ENCODE peak calls at places on chromosomes 3 and 15, in six cellular contexts. M is GM12878, B is HCT116, P is IMR-90, K is HepG2, N is H1. H is an unnamed sample.

GRCh38 chr15:39564972-39565665 is 15.8 kb upstream of the THBS1 start:
- DNase-seq in M (no peak), B (no peak), P (no peak), K (no peak), N (no peak), H (no peak)

GRCh38 chr3:66577804-66578203 is 77.0 kb upstream of the LRIG1 start:
- DNase-seq in M (no peak), B (no peak), P (no peak), K (no peak), N (no peak), H (no peak)

GRCh38 chr3:129417354-129417753 is 11.1 kb downstream of the EFCAB12 start:
- DNase-seq in M (no peak), B (no peak), P (peak), K (no peak), N (no peak), H (no peak)

GRCh38 chr3:129161860-129162271 is 1.0 kb upstream of the ISY1 start:
- DNase-seq in M (no peak), B (no peak), P (peak), K (peak), N (peak), H (no peak)

GRCh38 chr3:115785782-115786181 is 162.5 kb downstream of the GAP43 start:
- DNase-seq in M (no peak), B (no peak), P (no peak), K (no peak), N (no peak), H (no peak)

GRCh38 chr15:60255390-60255789 is 142.4 kb downstream of the ANXA2 start:
- DNase-seq in M (peak), B (peak), P (no peak), K (peak), N (no peak), H (peak)

GRCh38 chr3:193640165-193640706 is 47.2 kb downstream of the OPA1 start:
- DNase-seq in M (no peak), B (no peak), P (no peak), K (no peak), N (no peak), H (no peak)

GRCh38 chr15:88341653-88342052 is 85.1 kb upstream of the NTRK3 start:
- DNase-seq in M (no peak), B (no peak), P (no peak), K (no peak), N (no peak), H (no peak)

GRCh38 chr15:70111203-70112017 is 13.7 kb upstream of the TLE3 start:
- DNase-seq in M (no peak), B (peak), P (peak), K (no peak), N (peak), H (peak)

GRCh38 chr3:99366663-99367429 is 271.5 kb upstream of the COL8A1 start:
- DNase-seq in M (no peak), B (peak), P (no peak), K (no peak), N (peak), H (no peak)

GRCh38 chr3:169264711-169265110 is 398.8 kb downstream of the MECOM start:
- DNase-seq in M (no peak), B (no peak), P (peak), K (no peak), N (no peak), H (no peak)

GRCh38 chr3:108209579-108209978 is 12.6 kb downstream of the IFT57 start:
- DNase-seq in M (no peak), B (no peak), P (no peak), K (no peak), N (no peak), H (no peak)

GRCh38 chr3:65685621-65686020 is 353.1 kb downstream of the MAGI1 start:
- DNase-seq in M (no peak), B (no peak), P (peak), K (peak), N (no peak), H (no peak)

GRCh38 chr15:47158573-47158972 is 558.7 kb upstream of the SEMA6D start:
- DNase-seq in M (no peak), B (no peak), P (no peak), K (no peak), N (no peak), H (no peak)

GRCh38 chr3:15616053-15616452 is 14.5 kb downstream of the BTD start:
- DNase-seq in M (no peak), B (no peak), P (peak), K (no peak), N (no peak), H (no peak)

GRCh38 chr15:76107169-76107568 is 47.4 kb downstream of the TMEM266 start:
- DNase-seq in M (no peak), B (no peak), P (no peak), K (no peak), N (no peak), H (no peak)

GRCh38 chr3:126322181-126322967 is 34.8 kb downstream of the KLF15 start:
- DNase-seq in M (no peak), B (no peak), P (no peak), K (peak), N (no peak), H (no peak)

GRCh38 chr3:177448987-177449975 is 252.0 kb upstream of the TBL1XR1 start:
- DNase-seq in M (peak), B (no peak), P (peak), K (peak), N (no peak), H (no peak)

GRCh38 chr15:70267879-70268278 is 170.2 kb upstream of the TLE3 start:
- DNase-seq in M (no peak), B (no peak), P (peak), K (no peak), N (no peak), H (no peak)

GRCh38 chr3:126365351-126366274 is 8.4 kb upstream of the KLF15 start:
- DNase-seq in M (no peak), B (no peak), P (no peak), K (no peak), N (no peak), H (no peak)

GRCh38 chr15:60932051-60932915 is 296.8 kb downstream of the RORA start:
- DNase-seq in M (no peak), B (peak), P (peak), K (no peak), N (no peak), H (peak)

GRCh38 chr3:190306513-190307163 is 15.6 kb downstream of the CLDN1 start:
- DNase-seq in M (no peak), B (no peak), P (peak), K (peak), N (no peak), H (peak)

GRCh38 chr3:45499529-45499928 is 95.0 kb upstream of the LIMD1 start:
- DNase-seq in M (no peak), B (peak), P (peak), K (peak), N (no peak), H (peak)

GRCh38 chr3:116444819-116445290 is 432 bp downstream of the LSAMP start:
- DNase-seq in M (no peak), B (no peak), P (no peak), K (no peak), N (peak), H (no peak)

GRCh38 chr3:125141596-125142417 is 70.7 kb downstream of the SLC12A8 start:
- DNase-seq in M (no peak), B (no peak), P (no peak), K (no peak), N (peak), H (no peak)

GRCh38 chr3:128383316-128384235 is 83.1 kb downstream of the DNAJB8 start:
- DNase-seq in M (no peak), B (peak), P (peak), K (peak), N (no peak), H (peak)

GRCh38 chr3:71885001-71885400 is 100.1 kb upstream of the PROK2 start:
- DNase-seq in M (no peak), B (no peak), P (no peak), K (no peak), N (no peak), H (no peak)

GRCh38 chr3:71395927-71396695 is 187.4 kb downstream of the FOXP1 start:
- DNase-seq in M (no peak), B (no peak), P (peak), K (no peak), N (no peak), H (no peak)

GRCh38 chr3:177610677-177611654 is 413.7 kb upstream of the TBL1XR1 start:
- DNase-seq in M (no peak), B (no peak), P (peak), K (peak), N (no peak), H (no peak)

GRCh38 chr3:71127052-71127451 is 456.5 kb downstream of the FOXP1 start:
- DNase-seq in M (no peak), B (no peak), P (no peak), K (no peak), N (no peak), H (no peak)

GRCh38 chr3:36434682-36435426 is 54.5 kb downstream of the STAC start:
- DNase-seq in M (no peak), B (no peak), P (no peak), K (no peak), N (no peak), H (no peak)

GRCh38 chr15:98798375-98798893 is 150.1 kb downstream of the IGF1R start:
- DNase-seq in M (no peak), B (no peak), P (no peak), K (no peak), N (no peak), H (no peak)

GRCh38 chr15:59687831-59688230 is 1.3 kb downstream of the BNIP2 start:
- DNase-seq in M (peak), B (no peak), P (peak), K (peak), N (no peak), H (no peak)

GRCh38 chr3:148735597-148735996 is 37.9 kb downstream of the AGTR1 start:
- DNase-seq in M (no peak), B (no peak), P (no peak), K (no peak), N (no peak), H (no peak)

GRCh38 chr3:22620498-22620897 is 582.6 kb upstream of the UBE2E2 start:
- DNase-seq in M (no peak), B (no peak), P (no peak), K (no peak), N (no peak), H (no peak)

GRCh38 chr15:31606261-31606669 is 279.6 kb downstream of the KLF13 start:
- DNase-seq in M (no peak), B (no peak), P (peak), K (no peak), N (no peak), H (peak)

GRCh38 chr15:57297630-57298029 is 78.7 kb upstream of the CGNL1 start:
- DNase-seq in M (no peak), B (no peak), P (no peak), K (no peak), N (peak), H (no peak)

GRCh38 chr15:57298204-57298603 is 78.1 kb upstream of the CGNL1 start:
- DNase-seq in M (no peak), B (no peak), P (peak), K (no peak), N (no peak), H (no peak)

GRCh38 chr15:57301307-57301706 is 75.0 kb upstream of the CGNL1 start:
- DNase-seq in M (no peak), B (no peak), P (no peak), K (no peak), N (peak), H (no peak)

GRCh38 chr15:57297163-57297593 is 79.1 kb upstream of the CGNL1 start:
- DNase-seq in M (no peak), B (no peak), P (no peak), K (no peak), N (peak), H (no peak)

DNA sequence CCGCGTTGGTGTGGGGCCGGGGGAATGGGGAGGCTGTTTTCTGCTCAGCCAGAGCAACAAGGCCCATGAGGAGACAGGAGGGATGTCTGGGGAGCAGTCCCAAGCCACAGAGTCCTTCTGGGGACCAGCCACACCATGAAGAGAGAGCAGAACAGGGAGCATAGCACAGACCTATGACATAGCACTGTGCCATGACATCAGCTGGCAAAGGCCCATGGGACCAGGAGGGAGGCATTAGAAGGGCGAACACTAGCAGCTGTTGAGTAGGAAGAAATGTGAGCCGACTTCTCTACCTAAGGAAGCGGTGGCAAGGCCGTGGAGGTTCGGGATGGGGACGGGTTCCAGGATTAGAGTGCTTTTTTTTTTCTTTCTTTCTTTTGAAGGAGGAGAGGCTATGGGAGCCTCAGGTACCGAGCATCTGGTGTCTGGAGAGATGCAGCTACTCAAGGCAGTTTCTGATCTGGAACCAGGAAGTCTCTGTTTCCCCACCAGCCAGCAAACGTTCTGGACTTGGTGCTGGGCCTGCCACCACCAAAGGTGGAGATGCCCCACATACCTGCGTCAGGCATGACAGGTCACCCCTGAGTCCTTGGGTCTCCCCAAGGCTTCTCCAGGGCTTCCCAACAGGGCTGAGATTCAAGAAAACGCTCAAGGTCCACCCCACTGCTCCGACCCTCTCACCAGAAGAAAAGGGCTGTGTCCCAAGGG is 77.3 kb upstream of the CGNL1 start:
- DNase-seq in M (no peak), B (no peak), P (peak), K (no peak), N (peak), H (no peak)
- TF ChIP-seq CEBPB in M (no peak), B (no peak), P (no peak), K (no peak), N (no peak), H (no peak)

GRCh38 chr3:52811452-52812011 is 16.9 kb downstream of the ITIH3 start:
- DNase-seq in M (no peak), B (no peak), P (no peak), K (peak), N (no peak), H (no peak)
- TF ChIP-seq CEBPB in M (no peak), B (no peak), P (no peak), K (peak), N (no peak), H (no peak)

DNA sequence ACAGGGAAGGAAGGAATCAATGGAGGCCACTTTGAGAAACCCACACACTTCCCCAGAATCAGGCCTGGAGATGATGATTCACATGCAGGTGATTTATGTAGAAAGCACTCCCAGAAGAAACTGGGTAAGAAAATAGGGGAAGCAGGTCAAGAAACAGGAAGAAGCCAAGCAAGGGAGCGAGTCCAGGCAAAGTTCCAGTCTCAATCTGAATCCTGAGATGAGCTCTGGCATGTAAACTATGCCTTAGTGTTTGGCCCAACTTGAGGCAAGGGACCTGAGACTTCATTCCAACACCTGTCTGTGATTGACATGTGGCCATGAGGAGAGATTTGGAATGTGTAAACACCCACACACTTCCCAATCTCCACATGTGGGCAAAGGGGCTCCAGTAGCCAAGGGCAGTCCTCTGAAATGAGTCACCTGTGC is 61.6 kb upstream of the CTNNB1 start:
- DNase-seq in M (no peak), B (no peak), P (no peak), K (no peak), N (no peak), H (no peak)
- TF ChIP-seq CEBPB in M (no peak), B (no peak), P (no peak), K (no peak), N (no peak), H (no peak)

DNA sequence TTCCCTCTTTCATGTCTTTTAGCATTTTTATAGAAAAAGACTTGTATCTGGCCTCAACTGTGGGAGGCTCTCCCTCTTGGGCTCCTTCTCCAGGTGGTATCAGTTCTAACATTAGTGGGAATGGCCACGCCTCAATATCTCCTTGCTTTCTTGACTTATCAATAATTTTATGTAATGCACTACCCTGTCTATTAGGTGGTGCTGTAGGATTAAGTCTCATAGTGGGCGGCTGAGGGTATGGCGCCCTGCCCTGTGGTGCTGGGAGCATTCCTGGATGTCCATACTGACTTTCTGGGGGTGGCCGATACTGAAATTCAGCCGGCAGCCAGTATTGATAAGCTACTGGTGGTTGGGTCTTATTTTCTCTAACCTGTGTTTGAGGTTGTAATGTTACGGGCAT is 8.7 kb upstream of the RPUSD3 start:
- DNase-seq in M (no peak), B (no peak), P (no peak), K (no peak), N (no peak), H (no peak)
- TF ChIP-seq CEBPB in M (no peak), B (no peak), P (no peak), K (no peak), N (no peak), H (no peak)

GRCh38 chr3:55514962-55515361 is 27.9 kb upstream of the WNT5A start:
- DNase-seq in M (no peak), B (no peak), P (no peak), K (no peak), N (no peak), H (no peak)
- TF ChIP-seq CEBPB in M (no peak), B (no peak), P (no peak), K (no peak), N (no peak), H (no peak)

GRCh38 chr3:86234516-86235254 is 756.3 kb downstream of the VGLL3 start:
- DNase-seq in M (no peak), B (no peak), P (no peak), K (no peak), N (no peak), H (no peak)
- TF ChIP-seq CEBPB in M (no peak), B (no peak), P (no peak), K (no peak), N (no peak), H (no peak)

GRCh38 chr3:134326760-134327593 is 47.3 kb downstream of the AMOTL2 start:
- DNase-seq in M (no peak), B (no peak), P (peak), K (peak), N (no peak), H (peak)
- TF ChIP-seq CEBPB in M (no peak), B (peak), P (peak), K (peak), N (peak), H (peak)

GRCh38 chr3:188316021-188316722 is 162.2 kb downstream of the LPP start:
- DNase-seq in M (no peak), B (no peak), P (no peak), K (peak), N (no peak), H (no peak)

GRCh38 chr3:188316723-188317070 is 162.7 kb downstream of the LPP start:
- DNase-seq in M (no peak), B (no peak), P (no peak), K (no peak), N (no peak), H (no peak)

GRCh38 chr3:188319569-188319968 is 165.6 kb downstream of the LPP start:
- DNase-seq in M (no peak), B (no peak), P (peak), K (peak), N (no peak), H (no peak)

GRCh38 chr3:188320757-188321156 is 166.8 kb downstream of the LPP start:
- DNase-seq in M (no peak), B (no peak), P (peak), K (no peak), N (no peak), H (no peak)

DNA sequence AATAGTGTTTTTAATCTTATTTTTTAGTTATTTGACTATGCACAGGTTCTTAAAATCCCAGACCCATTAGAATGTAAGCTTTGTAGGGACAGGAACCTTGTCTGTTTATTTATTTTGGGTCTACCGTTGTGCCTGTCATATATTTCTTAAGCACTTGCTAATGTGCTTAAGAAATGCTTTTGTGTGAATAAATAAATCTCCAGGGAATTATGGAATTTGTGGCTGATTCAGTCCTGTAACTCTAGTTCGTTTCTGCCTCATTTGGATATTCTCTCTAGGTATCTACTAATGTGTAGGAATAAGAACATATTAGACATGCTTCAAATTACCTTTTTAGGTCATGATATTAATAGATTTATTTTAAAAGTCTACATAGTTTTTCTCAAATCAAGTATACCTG is 161.6 kb downstream of the LPP start:
- DNase-seq in M (no peak), B (no peak), P (no peak), K (no peak), N (no peak), H (no peak)
- TF ChIP-seq CEBPB in M (no peak), B (no peak), P (no peak), K (no peak), N (no peak), H (no peak)